ENCODE peak calls at places on chromosome 12, in eight cellular contexts. One of them, this sample, is unnamed.

GRCh38 chr12:57772429-57773322 is at the start of gene EEF1AKMT3:
- DNase-seq in MM.1S: peak; percentile 33
- DNase-seq in PC-3: peak; percentile 60
- DNase-seq in GM23338: peak; percentile 73
- DNase-seq in HCT116: no peak
- DNase-seq in SK-N-SH: peak; percentile 81
- DNase-seq in OCI-LY7: no peak
- DNase-seq in hepatocyte: peak; percentile 70
- DNase-seq in this sample: peak; percentile 71

GRCh38 chr12:11727133-11727664 is 77.7 kb downstream of the ETV6 start:
- DNase-seq in MM.1S: no peak
- DNase-seq in HCT116: no peak
- DNase-seq in OCI-LY7: peak; percentile 84
- DNase-seq in hepatocyte: no peak
- DNase-seq in GM23338: no peak
- DNase-seq in SK-N-SH: no peak
- DNase-seq in PC-3: no peak
- DNase-seq in this sample: no peak

GRCh38 chr12:126681676-126682075 is 1585.3 kb upstream of the TMEM132C start:
- DNase-seq in MM.1S: no peak
- DNase-seq in hepatocyte: no peak
- DNase-seq in GM23338: peak; percentile 28
- DNase-seq in PC-3: no peak
- DNase-seq in OCI-LY7: no peak
- DNase-seq in HCT116: no peak
- DNase-seq in SK-N-SH: no peak
- DNase-seq in this sample: peak; percentile 51

GRCh38 chr12:117027251-117028086 is 71.7 kb downstream of the TESC start:
- DNase-seq in PC-3: no peak
- DNase-seq in SK-N-SH: no peak
- DNase-seq in hepatocyte: no peak
- DNase-seq in OCI-LY7: no peak
- DNase-seq in GM23338: no peak
- DNase-seq in HCT116: no peak
- DNase-seq in MM.1S: no peak
- DNase-seq in this sample: no peak

GRCh38 chr12:6180300-6181051 is 19.7 kb upstream of the CD9 start:
- DNase-seq in GM23338: no peak
- DNase-seq in HCT116: peak; percentile 15
- DNase-seq in OCI-LY7: no peak
- DNase-seq in MM.1S: no peak
- DNase-seq in SK-N-SH: no peak
- DNase-seq in hepatocyte: peak; percentile 48
- DNase-seq in PC-3: peak; percentile 84
- DNase-seq in this sample: no peak

GRCh38 chr12:2397356-2398045 is 344.7 kb downstream of the CACNA1C start:
- DNase-seq in MM.1S: no peak
- DNase-seq in HCT116: peak; percentile 26
- DNase-seq in SK-N-SH: no peak
- DNase-seq in GM23338: no peak
- DNase-seq in PC-3: no peak
- DNase-seq in OCI-LY7: no peak
- DNase-seq in hepatocyte: no peak
- DNase-seq in this sample: no peak

GRCh38 chr12:95545303-95545702 is 6.0 kb downstream of the USP44 start:
- DNase-seq in MM.1S: no peak
- DNase-seq in GM23338: no peak
- DNase-seq in SK-N-SH: no peak
- DNase-seq in OCI-LY7: no peak
- DNase-seq in HCT116: no peak
- DNase-seq in hepatocyte: no peak
- DNase-seq in PC-3: no peak
- DNase-seq in this sample: no peak

GRCh38 chr12:59657266-59657665 is 61.4 kb downstream of the SLC16A7 start:
- DNase-seq in MM.1S: no peak
- DNase-seq in SK-N-SH: no peak
- DNase-seq in GM23338: no peak
- DNase-seq in hepatocyte: no peak
- DNase-seq in PC-3: no peak
- DNase-seq in OCI-LY7: no peak
- DNase-seq in HCT116: no peak
- DNase-seq in this sample: no peak

GRCh38 chr12:94150483-94151225 is 2.3 kb downstream of the PLXNC1 start:
- DNase-seq in OCI-LY7: no peak
- DNase-seq in GM23338: peak; percentile 46
- DNase-seq in SK-N-SH: peak; percentile 46
- DNase-seq in HCT116: no peak
- DNase-seq in hepatocyte: peak; percentile 57
- DNase-seq in PC-3: no peak
- DNase-seq in MM.1S: peak; percentile 81
- DNase-seq in this sample: peak; percentile 60

GRCh38 chr12:24027352-24027751 is 77.9 kb upstream of the SOX5 start:
- DNase-seq in hepatocyte: no peak
- DNase-seq in MM.1S: no peak
- DNase-seq in OCI-LY7: no peak
- DNase-seq in PC-3: no peak
- DNase-seq in HCT116: no peak
- DNase-seq in SK-N-SH: no peak
- DNase-seq in GM23338: peak; percentile 32
- DNase-seq in this sample: no peak

GRCh38 chr12:24020391-24021163 is 71.1 kb upstream of the SOX5 start:
- DNase-seq in PC-3: no peak
- DNase-seq in MM.1S: no peak
- DNase-seq in OCI-LY7: no peak
- DNase-seq in hepatocyte: no peak
- DNase-seq in HCT116: no peak
- DNase-seq in GM23338: no peak
- DNase-seq in SK-N-SH: no peak
- DNase-seq in this sample: peak; percentile 18

GRCh38 chr12:24021164-24021502 is 71.7 kb upstream of the SOX5 start:
- DNase-seq in SK-N-SH: no peak
- DNase-seq in HCT116: no peak
- DNase-seq in MM.1S: no peak
- DNase-seq in OCI-LY7: no peak
- DNase-seq in GM23338: no peak
- DNase-seq in PC-3: no peak
- DNase-seq in hepatocyte: no peak
- DNase-seq in this sample: no peak

GRCh38 chr12:24025153-24025798 is 75.8 kb upstream of the SOX5 start:
- DNase-seq in MM.1S: peak; percentile 7
- DNase-seq in SK-N-SH: no peak
- DNase-seq in OCI-LY7: no peak
- DNase-seq in HCT116: no peak
- DNase-seq in hepatocyte: no peak
- DNase-seq in GM23338: peak; percentile 52
- DNase-seq in PC-3: peak; percentile 4
- DNase-seq in this sample: peak; percentile 20
- TF ChIP-seq CTCF in MM.1S: peak; percentile 52
- TF ChIP-seq CTCF in SK-N-SH: peak; percentile 43
- TF ChIP-seq CTCF in OCI-LY7: peak; percentile 65
- TF ChIP-seq CTCF in HCT116: no peak
- TF ChIP-seq CTCF in hepatocyte: peak; percentile 50
- TF ChIP-seq CTCF in GM23338: peak; percentile 74
- TF ChIP-seq CTCF in PC-3: peak; percentile 38
- TF ChIP-seq CTCF in this sample: peak; percentile 71

GRCh38 chr12:124919646-124920352 is 5.3 kb upstream of the UBC start:
- DNase-seq in SK-N-SH: no peak
- DNase-seq in OCI-LY7: peak; percentile 45
- DNase-seq in GM23338: no peak
- DNase-seq in MM.1S: peak; percentile 70
- DNase-seq in HCT116: no peak
- DNase-seq in hepatocyte: no peak
- DNase-seq in PC-3: peak; percentile 71
- DNase-seq in this sample: peak; percentile 30
- H2AFZ ChIP-seq in SK-N-SH: no peak overlapping the region
- H2AFZ ChIP-seq in OCI-LY7: peak overlapping the region; percentile 92
- H2AFZ ChIP-seq in GM23338: peak overlapping the region; percentile 83
- H2AFZ ChIP-seq in MM.1S: no peak overlapping the region
- H2AFZ ChIP-seq in HCT116: peak overlapping the region; percentile 82
- H2AFZ ChIP-seq in hepatocyte: peak overlapping the region; percentile 13
- H2AFZ ChIP-seq in PC-3: peak overlapping the region; percentile 43
- H2AFZ ChIP-seq in this sample: peak overlapping the region; percentile 45

DNA sequence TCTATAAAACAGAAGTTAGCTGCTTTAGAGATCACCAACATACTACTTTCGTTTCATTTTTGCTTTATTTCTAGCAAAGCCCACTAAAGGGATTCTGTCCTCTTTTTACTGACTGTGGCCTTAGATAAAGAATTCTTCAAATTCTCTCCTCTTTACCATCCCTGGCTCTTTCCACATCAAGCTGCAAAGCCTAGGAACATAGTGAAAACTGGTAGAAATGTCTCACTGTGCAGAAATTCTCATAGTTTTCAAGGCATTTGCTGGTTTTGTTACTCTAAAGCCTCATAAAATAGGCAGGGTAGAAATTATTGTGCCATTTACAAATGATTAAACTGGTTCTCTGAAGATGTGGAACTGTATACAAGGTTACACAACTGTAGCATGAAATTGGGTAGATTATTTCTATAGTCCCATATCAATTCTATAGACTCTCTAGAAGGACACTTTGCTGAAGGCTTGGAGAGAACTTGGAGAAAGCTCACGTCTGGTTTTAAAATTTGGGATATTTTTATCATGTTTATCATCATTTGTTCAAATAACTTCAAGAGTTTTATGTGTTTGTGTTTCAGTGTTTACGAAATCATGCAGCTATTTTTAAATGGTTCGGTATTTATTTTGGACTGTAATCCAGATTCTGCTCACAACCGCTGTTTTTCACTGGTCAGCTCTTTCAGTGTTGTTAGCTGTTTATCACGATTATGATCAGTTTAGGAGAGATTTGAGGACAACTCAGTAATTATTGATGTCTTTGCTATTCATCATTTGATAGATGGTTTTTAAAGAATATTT is 36.8 kb upstream of the CSRP2 start:
- DNase-seq in MM.1S: no peak
- DNase-seq in HCT116: no peak
- DNase-seq in GM23338: no peak
- DNase-seq in hepatocyte: no peak
- DNase-seq in OCI-LY7: no peak
- DNase-seq in SK-N-SH: no peak
- DNase-seq in PC-3: peak; percentile 38
- DNase-seq in this sample: no peak
- TF ChIP-seq EZH2phosphoT487 in MM.1S: no peak
- TF ChIP-seq EZH2phosphoT487 in HCT116: no peak
- TF ChIP-seq EZH2phosphoT487 in GM23338: no peak
- TF ChIP-seq EZH2phosphoT487 in hepatocyte: no peak
- TF ChIP-seq EZH2phosphoT487 in OCI-LY7: no peak
- TF ChIP-seq EZH2phosphoT487 in SK-N-SH: no peak
- TF ChIP-seq EZH2phosphoT487 in PC-3: no peak
- TF ChIP-seq EZH2phosphoT487 in this sample: no peak

GRCh38 chr12:738712-739111 is 13.7 kb upstream of the WNK1 start:
- DNase-seq in hepatocyte: no peak
- DNase-seq in SK-N-SH: peak; percentile 20
- DNase-seq in MM.1S: no peak
- DNase-seq in OCI-LY7: no peak
- DNase-seq in HCT116: no peak
- DNase-seq in GM23338: no peak
- DNase-seq in PC-3: no peak
- DNase-seq in this sample: no peak

GRCh38 chr12:739349-739748 is 13.0 kb upstream of the WNK1 start:
- DNase-seq in PC-3: no peak
- DNase-seq in GM23338: no peak
- DNase-seq in MM.1S: no peak
- DNase-seq in OCI-LY7: no peak
- DNase-seq in hepatocyte: no peak
- DNase-seq in HCT116: no peak
- DNase-seq in SK-N-SH: no peak
- DNase-seq in this sample: no peak

GRCh38 chr12:740921-741320 is 11.5 kb upstream of the WNK1 start:
- DNase-seq in MM.1S: no peak
- DNase-seq in PC-3: no peak
- DNase-seq in OCI-LY7: no peak
- DNase-seq in HCT116: no peak
- DNase-seq in hepatocyte: no peak
- DNase-seq in GM23338: no peak
- DNase-seq in SK-N-SH: no peak
- DNase-seq in this sample: no peak

GRCh38 chr12:737117-737739 is 15.2 kb upstream of the WNK1 start:
- DNase-seq in PC-3: no peak
- DNase-seq in GM23338: no peak
- DNase-seq in hepatocyte: no peak
- DNase-seq in MM.1S: no peak
- DNase-seq in HCT116: no peak
- DNase-seq in OCI-LY7: no peak
- DNase-seq in SK-N-SH: no peak
- DNase-seq in this sample: no peak
- TF ChIP-seq CTCF in PC-3: no peak
- TF ChIP-seq CTCF in GM23338: no peak
- TF ChIP-seq CTCF in hepatocyte: no peak
- TF ChIP-seq CTCF in MM.1S: no peak
- TF ChIP-seq CTCF in HCT116: no peak
- TF ChIP-seq CTCF in OCI-LY7: no peak
- TF ChIP-seq CTCF in SK-N-SH: no peak
- TF ChIP-seq CTCF in this sample: no peak

DNA sequence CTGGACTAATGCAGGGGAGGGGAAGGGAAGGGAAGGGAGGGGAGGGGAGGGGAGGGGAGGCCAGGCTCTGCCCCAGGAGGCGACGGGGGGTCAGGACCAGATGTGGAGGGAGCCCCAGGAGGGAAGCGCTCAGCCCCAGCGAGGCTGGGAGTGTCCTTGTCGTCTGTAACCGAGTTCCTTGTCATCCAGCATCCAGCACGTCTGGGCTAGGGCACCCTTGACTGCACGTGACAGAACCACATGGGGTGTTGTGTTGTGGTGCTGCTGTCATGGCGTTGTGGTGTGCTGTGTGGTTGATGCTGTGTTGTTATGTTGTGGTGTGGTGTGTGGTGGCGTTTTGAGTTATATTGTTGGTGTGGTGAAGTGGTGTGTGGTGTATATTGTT is 28.4 kb upstream of the SFSWAP start:
- DNase-seq in MM.1S: no peak
- DNase-seq in HCT116: no peak
- DNase-seq in OCI-LY7: no peak
- DNase-seq in PC-3: no peak
- DNase-seq in GM23338: no peak
- DNase-seq in hepatocyte: no peak
- DNase-seq in SK-N-SH: no peak
- DNase-seq in this sample: no peak
- H2AFZ ChIP-seq in MM.1S: no peak overlapping the region
- H2AFZ ChIP-seq in HCT116: no peak overlapping the region
- H2AFZ ChIP-seq in OCI-LY7: peak overlapping the region; percentile 64
- H2AFZ ChIP-seq in PC-3: no peak overlapping the region
- H2AFZ ChIP-seq in GM23338: no peak overlapping the region
- H2AFZ ChIP-seq in hepatocyte: no peak overlapping the region
- H2AFZ ChIP-seq in SK-N-SH: no peak overlapping the region
- H2AFZ ChIP-seq in this sample: no peak overlapping the region

GRCh38 chr12:113758165-113758924 is 207.8 kb downstream of the RBM19 start:
- DNase-seq in MM.1S: no peak
- DNase-seq in hepatocyte: no peak
- DNase-seq in HCT116: no peak
- DNase-seq in PC-3: no peak
- DNase-seq in SK-N-SH: no peak
- DNase-seq in GM23338: no peak
- DNase-seq in OCI-LY7: no peak
- DNase-seq in this sample: no peak
- TF ChIP-seq EZH2phosphoT487 in MM.1S: no peak
- TF ChIP-seq EZH2phosphoT487 in hepatocyte: no peak
- TF ChIP-seq EZH2phosphoT487 in HCT116: no peak
- TF ChIP-seq EZH2phosphoT487 in PC-3: no peak
- TF ChIP-seq EZH2phosphoT487 in SK-N-SH: no peak
- TF ChIP-seq EZH2phosphoT487 in GM23338: no peak
- TF ChIP-seq EZH2phosphoT487 in OCI-LY7: no peak
- TF ChIP-seq EZH2phosphoT487 in this sample: no peak